ENCODE peak calls at places on chromosomes 13 and 19, in six cellular contexts. D, Q, V, S, T and M are unnamed samples.

GRCh38 chr13:83780201-83780600 is 102.1 kb downstream of the SLITRK1 start:
- DNase-seq in D (peak; percentile 59), Q (no peak), V (no peak), S (no peak), T (no peak), M (no peak)

GRCh38 chr19:30862876-30863275 is 486.4 kb downstream of the TSHZ3 start:
- DNase-seq in D (no peak), Q (no peak), V (no peak), S (no peak), T (no peak), M (no peak)

GRCh38 chr13:96766311-96766710 is 228.0 kb downstream of the OXGR1 start:
- DNase-seq in D (no peak), Q (no peak), V (no peak), S (no peak), T (no peak), M (no peak)

GRCh38 chr13:85132986-85133385 is 666.2 kb downstream of the SLITRK6 start:
- DNase-seq in D (no peak), Q (no peak), V (no peak), S (no peak), T (no peak), M (no peak)

GRCh38 chr19:18897108-18898029 is 1.4 kb upstream of the CERS1 start:
- DNase-seq in D (no peak), Q (no peak), V (no peak), S (no peak), T (no peak), M (no peak)

GRCh38 chr19:49335071-49335783 is at the start of gene CD37:
- DNase-seq in D (no peak), Q (no peak), V (peak; percentile 72), S (no peak), T (peak; percentile 28), M (peak; percentile 76)

GRCh38 chr13:110356362-110356761 is 49.3 kb downstream of the COL4A2 start:
- DNase-seq in D (no peak), Q (no peak), V (no peak), S (no peak), T (no peak), M (no peak)

GRCh38 chr19:36139473-36140288 is at the start of gene CAPNS1:
- DNase-seq in D (peak; percentile 94), Q (peak; percentile 94), V (peak; percentile 93), S (peak; percentile 92), T (peak; percentile 82), M (peak; percentile 88)

GRCh38 chr13:97018029-97018819 is 23.9 kb upstream of the OXGR1 start:
- DNase-seq in D (peak; percentile 72), Q (no peak), V (peak; percentile 37), S (peak; percentile 34), T (peak; percentile 19), M (peak; percentile 38)

GRCh38 chr13:72540818-72541217 is 186.6 kb downstream of the MZT1 start:
- DNase-seq in D (no peak), Q (no peak), V (no peak), S (no peak), T (no peak), M (no peak)

GRCh38 chr19:45283443-45284033 is 32.5 kb downstream of the MARK4 start:
- DNase-seq in D (no peak), Q (no peak), V (no peak), S (no peak), T (no peak), M (no peak)

GRCh38 chr19:47507924-47508553 is 6.8 kb downstream of the NAPA start:
- DNase-seq in D (no peak), Q (no peak), V (no peak), S (no peak), T (no peak), M (no peak)

GRCh38 chr19:47628058-47628771 is 19.3 kb downstream of the BICRA start:
- DNase-seq in D (no peak), Q (no peak), V (no peak), S (no peak), T (no peak), M (no peak)

GRCh38 chr19:52190679-52191293 is 934 bp downstream of the PPP2R1A start:
- DNase-seq in D (peak; percentile 30), Q (peak; percentile 1), V (no peak), S (no peak), T (no peak), M (no peak)

GRCh38 chr19:3096267-3096901 is 2.2 kb downstream of the GNA11 start:
- DNase-seq in D (no peak), Q (no peak), V (no peak), S (no peak), T (no peak), M (no peak)

GRCh38 chr19:8877854-8878705 is 45.9 kb downstream of the MBD3L1 start:
- DNase-seq in D (peak; percentile 31), Q (no peak), V (no peak), S (no peak), T (no peak), M (no peak)

GRCh38 chr19:49645995-49646394 is 4.0 kb downstream of the SCAF1 start:
- DNase-seq in D (no peak), Q (no peak), V (no peak), S (no peak), T (no peak), M (no peak)

GRCh38 chr13:67119481-67119883 is 110.7 kb downstream of the PCDH9 start:
- DNase-seq in D (peak; percentile 79), Q (no peak), V (no peak), S (no peak), T (no peak), M (no peak)

GRCh38 chr19:11798391-11799296 is at the start of gene ZNF491:
- DNase-seq in D (peak; percentile 90), Q (peak; percentile 85), V (peak; percentile 98), S (peak; percentile 92), T (peak; percentile 80), M (peak; percentile 76)

GRCh38 chr19:8468761-8469458 is 24.1 kb downstream of the HNRNPM start:
- DNase-seq in D (no peak), Q (no peak), V (no peak), S (no peak), T (no peak), M (no peak)

GRCh38 chr19:54661846-54662489 is 817 bp upstream of the LILRB4 start:
- DNase-seq in D (no peak), Q (no peak), V (no peak), S (no peak), T (no peak), M (no peak)